ENCODE peak calls at places on chromosomes 12 and 14, in seven cellular contexts. J, F, N, C, K, Q and R are unnamed samples.

GRCh38 chr12:62785941-62786559 is 148.9 kb downstream of the PPM1H start:
- DNase-seq in N (peak), Q (peak), C (no peak), J (no peak), F (no peak), K (peak), R (no peak)

GRCh38 chr12:121334513-121335343 is 17.5 kb downstream of the ANAPC5 start:
- DNase-seq in K (peak), C (no peak), J (no peak), F (peak), N (peak), Q (peak), R (peak)

GRCh38 chr12:52977195-52977594 is 28.3 kb downstream of the KRT18 start:
- DNase-seq in F (no peak), Q (no peak), N (no peak), K (no peak), J (no peak), C (no peak), R (no peak)

GRCh38 chr14:45716506-45716905 is 463.5 kb upstream of the MIS18BP1 start:
- DNase-seq in F (no peak), N (no peak), J (no peak), C (no peak), K (no peak), Q (no peak), R (peak)

GRCh38 chr12:114744285-114744684 is 60.3 kb upstream of the TBX3 start:
- DNase-seq in C (no peak), N (no peak), K (no peak), Q (no peak), F (no peak), J (no peak), R (no peak)

GRCh38 chr14:56892959-56893358 is 82.7 kb upstream of the OTX2 start:
- DNase-seq in N (no peak), F (no peak), Q (no peak), K (no peak), J (no peak), C (no peak), R (no peak)

GRCh38 chr14:93011650-93012317 is 88.8 kb downstream of the CHGA start:
- DNase-seq in C (no peak), F (no peak), N (no peak), Q (no peak), K (no peak), J (no peak), R (no peak)

GRCh38 chr14:35340616-35341453 is 48.7 kb downstream of the PSMA6 start:
- DNase-seq in K (no peak), N (no peak), J (peak), Q (no peak), F (no peak), C (no peak), R (no peak)

GRCh38 chr12:101243074-101243473 is 33.0 kb upstream of the SLC5A8 start:
- DNase-seq in F (peak), C (no peak), J (no peak), N (no peak), Q (no peak), K (no peak), R (no peak)

GRCh38 chr12:93825501-93825888 is 148.3 kb downstream of the CRADD start:
- DNase-seq in K (no peak), J (no peak), F (no peak), Q (no peak), C (no peak), N (no peak), R (no peak)

GRCh38 chr12:121060149-121061001 is 21.3 kb upstream of the OASL start:
- DNase-seq in J (peak), K (peak), F (peak), N (peak), C (peak), Q (no peak), R (peak)

GRCh38 chr14:64541261-64541970 is 875 bp downstream of the HSPA2 start:
- DNase-seq in Q (no peak), C (no peak), N (no peak), K (peak), F (no peak), J (peak), R (no peak)

GRCh38 chr14:91249841-91250616 is 5.5 kb upstream of the GPR68 start:
- DNase-seq in K (no peak), Q (no peak), C (no peak), N (peak), F (peak), J (no peak), R (peak)

GRCh38 chr14:105072381-105072861 is 7.2 kb upstream of the GPR132 start:
- DNase-seq in C (no peak), K (no peak), Q (no peak), N (no peak), J (no peak), F (no peak), R (no peak)

GRCh38 chr14:60722836-60723217 is 1.3 kb downstream of the SIX4 start:
- DNase-seq in J (no peak), K (peak), C (no peak), Q (no peak), N (no peak), F (peak), R (no peak)

GRCh38 chr14:97415907-97416306 is 618.7 kb downstream of the VRK1 start:
- DNase-seq in F (no peak), Q (no peak), J (no peak), N (no peak), K (no peak), C (no peak), R (no peak)

GRCh38 chr12:43094886-43095285 is 457.1 kb downstream of the ADAMTS20 start:
- DNase-seq in Q (no peak), N (no peak), F (no peak), K (no peak), C (no peak), J (no peak), R (no peak)

GRCh38 chr14:83520837-83521236 is 1987.2 kb upstream of the SEL1L start:
- DNase-seq in C (no peak), N (no peak), J (no peak), F (no peak), K (peak), Q (peak), R (no peak)

GRCh38 chr14:61110683-61111082 is 129.6 kb downstream of the SLC38A6 start:
- DNase-seq in K (no peak), J (no peak), C (no peak), N (no peak), Q (no peak), F (no peak), R (no peak)

GRCh38 chr12:15837141-15837781 is 44.9 kb upstream of the STRAP start:
- DNase-seq in N (no peak), F (no peak), Q (no peak), K (no peak), C (no peak), J (no peak), R (no peak)

GRCh38 chr12:2035421-2036080 is 17.2 kb upstream of the CACNA1C start:
- DNase-seq in N (peak), Q (no peak), C (no peak), F (no peak), K (no peak), J (no peak), R (no peak)

GRCh38 chr12:8846305-8846704 is 23.9 kb downstream of the A2ML1 start:
- DNase-seq in F (no peak), N (no peak), K (no peak), C (no peak), Q (no peak), J (no peak), R (no peak)

GRCh38 chr12:6828671-6829531 is 694 bp downstream of the P3H3 start:
- DNase-seq in K (peak), N (no peak), J (peak), Q (no peak), C (no peak), F (peak), R (no peak)

GRCh38 chr14:91220581-91221000 is 23.9 kb downstream of the GPR68 start:
- DNase-seq in Q (no peak), N (no peak), K (no peak), C (no peak), J (no peak), F (no peak), R (no peak)

GRCh38 chr12:27974735-27975221 is 2.2 kb upstream of the PTHLH start:
- DNase-seq in J (no peak), F (no peak), N (no peak), Q (no peak), C (no peak), K (no peak), R (no peak)

GRCh38 chr12:120466560-120467315 is 2.8 kb downstream of the SRSF9 start:
- DNase-seq in J (peak), Q (no peak), F (peak), C (peak), N (peak), K (peak), R (peak)

GRCh38 chr12:48973992-48974673 is 2.6 kb upstream of the WNT10B start:
- DNase-seq in C (no peak), N (no peak), J (peak), K (peak), Q (no peak), F (no peak), R (no peak)

GRCh38 chr14:81942071-81942470 is 408.4 kb upstream of the SEL1L start:
- DNase-seq in N (no peak), K (no peak), C (no peak), F (no peak), Q (no peak), J (no peak), R (no peak)

GRCh38 chr12:106879612-106880011 is 76.1 kb upstream of the TMEM263 start:
- DNase-seq in F (no peak), J (no peak), K (no peak), Q (no peak), C (no peak), N (no peak), R (no peak)

GRCh38 chr14:53304726-53305381 is 151.7 kb upstream of the DDHD1 start:
- DNase-seq in C (no peak), J (no peak), F (peak), K (peak), N (no peak), Q (no peak), R (no peak)

GRCh38 chr12:106030210-106031175 is 108.3 kb downstream of the NUAK1 start:
- DNase-seq in K (peak), F (no peak), J (no peak), C (no peak), N (no peak), Q (peak), R (no peak)

GRCh38 chr14:93759781-93760307 is 28.4 kb downstream of the PRIMA1 start:
- DNase-seq in C (no peak), F (no peak), K (no peak), J (peak), N (no peak), Q (no peak), R (no peak)

GRCh38 chr12:32680787-32681186 is 1.7 kb downstream of the DNM1L start:
- DNase-seq in Q (no peak), K (no peak), C (no peak), N (no peak), J (no peak), F (no peak), R (no peak)

GRCh38 chr14:102910442-102910841 is 12.0 kb upstream of the AMN start:
- DNase-seq in C (no peak), Q (no peak), J (no peak), F (no peak), K (no peak), N (no peak), R (no peak)

GRCh38 chr12:39586811-39587210 is 32.8 kb downstream of the ABCD2 start:
- DNase-seq in C (no peak), Q (no peak), K (peak), J (no peak), F (no peak), N (no peak), R (no peak)

GRCh38 chr14:77556946-77557345 is 58.3 kb upstream of the ISM2 start:
- DNase-seq in N (no peak), J (no peak), K (no peak), Q (no peak), C (no peak), F (peak), R (peak)

GRCh38 chr12:69266045-69266635 is 26.8 kb downstream of the CPSF6 start:
- DNase-seq in C (no peak), N (no peak), Q (peak), K (peak), F (no peak), J (no peak), R (no peak)

GRCh38 chr14:73457050-73457934 is 1.1 kb downstream of the NUMB start:
- DNase-seq in J (no peak), F (peak), N (peak), K (peak), Q (no peak), C (no peak), R (peak)

GRCh38 chr14:22221508-22221907 is 367.5 kb downstream of the DAD1 start:
- DNase-seq in Q (peak), F (peak), K (peak), J (no peak), C (no peak), N (peak), R (peak)

GRCh38 chr14:97707603-97708002 is 910.4 kb downstream of the VRK1 start:
- DNase-seq in C (no peak), F (no peak), Q (no peak), N (no peak), J (no peak), K (no peak), R (peak)